ENCODE peak calls at places on chromosome 5, in ten cellular contexts. K is Peyer's patch, W is upper lobe of right lung, A is mammary epithelial cell, U is A673, E is tibial artery, I is tibial nerve, J is ascending aorta, X is endodermal cell, M is suprapubic skin. V is an unnamed sample.
A peak's percentile ranks its signal among the peaks of the same experiment; 100 is the strongest.

GRCh38 chr5:181059297-181060230 is 19.5 kb downstream of the BTNL9 start:
- DNase-seq in E (no peak), I (no peak), W (no peak), J (no peak), U (no peak), X (peak; percentile 77), K (no peak), A (no peak), M (no peak), V (no peak)

GRCh38 chr5:175589714-175590113 is 68.2 kb upstream of the HRH2 start:
- DNase-seq in J (no peak), E (no peak), X (no peak), K (no peak), A (no peak), M (no peak), U (no peak), I (no peak), W (no peak), V (no peak)

GRCh38 chr5:139796061-139796806 is 626 bp downstream of the PSD2 start:
- DNase-seq in J (no peak), M (no peak), A (no peak), E (no peak), I (no peak), K (peak; percentile 44), X (peak; percentile 68), W (no peak), U (no peak), V (no peak)

GRCh38 chr5:86008704-86009103 is 609.0 kb upstream of the COX7C start:
- DNase-seq in X (no peak), U (no peak), W (no peak), E (no peak), A (no peak), K (no peak), I (no peak), J (no peak), M (no peak), V (no peak)

GRCh38 chr5:107864793-107865192 is 194.1 kb upstream of the EFNA5 start:
- DNase-seq in J (no peak), U (no peak), W (no peak), E (no peak), K (no peak), M (no peak), X (no peak), A (no peak), I (no peak), V (no peak)

GRCh38 chr5:77356740-77357139 is 135.4 kb downstream of the WDR41 start:
- DNase-seq in I (no peak), U (no peak), J (no peak), A (peak; percentile 40), W (no peak), K (no peak), M (no peak), X (no peak), E (no peak), V (no peak)

GRCh38 chr5:65190328-65191053 is 291.2 kb downstream of the ADAMTS6 start:
- DNase-seq in I (no peak), E (no peak), X (no peak), J (no peak), M (no peak), A (peak; percentile 99), U (no peak), K (no peak), W (no peak), V (no peak)

GRCh38 chr5:67815455-67816391 is 399.8 kb upstream of the PIK3R1 start:
- DNase-seq in X (no peak), A (peak; percentile 78), K (no peak), I (peak; percentile 19), U (no peak), M (no peak), W (no peak), J (no peak), E (peak; percentile 64), V (no peak)

GRCh38 chr5:80990971-80991370 is 30.8 kb downstream of the RASGRF2 start:
- DNase-seq in U (no peak), E (no peak), W (no peak), A (peak; percentile 84), I (no peak), J (no peak), X (peak; percentile 83), K (no peak), M (no peak), V (no peak)

GRCh38 chr5:112914584-112914983 is 7.4 kb downstream of the REEP5 start:
- DNase-seq in K (no peak), M (no peak), E (no peak), W (no peak), J (no peak), A (no peak), X (no peak), U (no peak), I (no peak), V (no peak)

GRCh38 chr5:169762338-169763095 is 125.4 kb downstream of the DOCK2 start:
- DNase-seq in K (no peak), X (no peak), M (no peak), J (no peak), E (no peak), A (peak; percentile 64), U (peak; percentile 44), I (no peak), W (no peak), V (no peak)

GRCh38 chr5:80625230-80625629 is 29.2 kb upstream of the MSH3 start:
- DNase-seq in W (no peak), K (no peak), X (no peak), M (no peak), I (no peak), E (no peak), J (no peak), A (no peak), U (no peak), V (no peak)

GRCh38 chr5:36156124-36156601 is 4.3 kb downstream of the SKP2 start:
- DNase-seq in A (peak; percentile 78), U (no peak), J (no peak), X (peak; percentile 63), M (no peak), I (no peak), K (no peak), E (no peak), W (no peak), V (no peak)

GRCh38 chr5:119470851-119471451 is 18.7 kb downstream of the HSD17B4 start:
- DNase-seq in I (no peak), M (no peak), U (peak; percentile 56), A (peak; percentile 19), K (no peak), X (no peak), E (no peak), J (no peak), W (no peak), V (no peak)

DNA sequence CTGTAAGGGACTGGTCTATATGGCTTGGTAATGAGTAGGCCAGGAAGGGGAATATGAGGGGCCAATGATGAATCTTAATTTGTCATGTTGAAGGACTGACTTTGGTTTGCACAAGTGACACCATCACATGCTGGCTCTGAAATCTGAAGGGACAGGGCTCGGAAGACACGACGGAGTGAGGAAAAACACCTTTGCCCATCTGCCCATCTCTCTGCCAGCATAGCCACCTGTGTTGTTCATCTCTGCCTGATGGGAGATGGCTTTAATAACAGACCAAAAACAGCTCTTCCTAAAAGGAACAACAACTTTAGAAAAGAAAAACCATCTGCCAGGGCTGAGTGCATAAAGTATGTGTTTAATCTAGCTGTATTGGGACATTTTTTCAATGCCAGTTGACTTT is 27.0 kb downstream of the ABLIM3 start:
- DNase-seq in E (no peak), X (no peak), K (no peak), J (no peak), U (no peak), M (no peak), A (no peak), I (no peak), W (no peak), V (no peak)
- H3K4me1 ChIP-seq in E (no peaks in the 10 kb centered on the region), X (no peaks in the 10 kb centered on the region), K (no peaks in the 10 kb centered on the region), J (peaks cover 3% of the 10 kb centered on the region), U (no peaks in the 10 kb centered on the region), M (peaks cover 14% of the 10 kb centered on the region), A (peaks cover 18% of the 10 kb centered on the region), I (peaks cover 32% of the 10 kb centered on the region), W (peaks cover 5% of the 10 kb centered on the region), V (peaks cover 10% of the 10 kb centered on the region)

GRCh38 chr5:55176176-55176818 is 3.3 kb upstream of the CDC20B start:
- DNase-seq in E (no peak), X (peak; percentile 93), M (no peak), A (peak; percentile 53), J (no peak), U (peak; percentile 76), K (peak; percentile 75), I (no peak), W (no peak), V (no peak)
- TF ChIP-seq CTCF in E (peak; percentile 16), X (peak; percentile 54), M (no peak), A (peak; percentile 38), J (peak; percentile 46), U (peak; percentile 16), K (no peak), I (peak; percentile 34), W (no peak), V (no peak)

GRCh38 chr5:14204011-14204670 is 61.0 kb downstream of the TRIO start:
- DNase-seq in J (no peak), X (no peak), I (no peak), A (no peak), M (no peak), E (no peak), W (no peak), K (no peak), U (no peak), V (no peak)

GRCh38 chr5:14204785-14205321 is 61.7 kb downstream of the TRIO start:
- DNase-seq in A (peak; percentile 68), I (no peak), E (peak; percentile 68), X (no peak), W (peak; percentile 74), J (no peak), K (no peak), U (peak; percentile 65), M (peak; percentile 79), V (no peak)

GRCh38 chr5:14201325-14202061 is 58.4 kb downstream of the TRIO start:
- DNase-seq in K (no peak), J (no peak), A (no peak), X (no peak), I (no peak), U (no peak), M (no peak), E (no peak), W (no peak), V (no peak)

GRCh38 chr5:14200312-14200990 is 57.3 kb downstream of the TRIO start:
- DNase-seq in U (no peak), X (no peak), W (no peak), J (no peak), A (no peak), M (no peak), K (no peak), E (no peak), I (no peak), V (no peak)

DNA sequence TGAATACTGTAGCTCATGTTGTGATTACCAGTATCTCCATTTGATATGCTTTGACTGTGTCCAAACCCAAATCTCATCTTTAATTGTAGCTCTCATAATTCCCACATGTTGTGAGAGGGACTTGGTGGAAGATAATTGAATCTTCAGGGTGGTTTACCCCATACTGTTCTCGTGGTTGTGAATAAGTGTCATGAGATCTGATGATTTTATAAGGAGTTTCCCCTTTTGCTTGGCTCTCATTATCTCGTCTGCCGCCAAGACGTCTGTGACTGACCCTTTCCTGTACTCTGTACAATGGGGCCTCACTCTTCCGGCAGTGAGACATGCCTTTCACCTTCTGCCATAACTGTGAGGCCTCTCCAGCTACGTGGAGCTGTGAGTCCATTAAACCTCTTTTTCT is 59.3 kb downstream of the TRIO start:
- DNase-seq in X (no peak), K (no peak), U (peak; percentile 82), W (no peak), I (no peak), J (no peak), M (no peak), E (no peak), A (no peak), V (no peak)
- H3K4me1 ChIP-seq in X (no peaks in the 10 kb centered on the region), K (no peaks in the 10 kb centered on the region), U (peaks cover 41% of the 10 kb centered on the region), W (peaks cover 34% of the 10 kb centered on the region), I (peaks cover 59% of the 10 kb centered on the region), J (peaks cover 7% of the 10 kb centered on the region), M (peaks cover 28% of the 10 kb centered on the region), E (no peaks in the 10 kb centered on the region), A (peaks cover 40% of the 10 kb centered on the region), V (peaks cover 80% of the 10 kb centered on the region)

GRCh38 chr5:130141689-130142320 is 237.5 kb downstream of the CHSY3 start:
- DNase-seq in U (no peak), W (peak; percentile 64), K (no peak), X (peak; percentile 85), J (no peak), E (no peak), M (no peak), I (no peak), A (peak; percentile 60), V (no peak)
- TF ChIP-seq CTCF in U (peak; percentile 59), W (peak; percentile 49), K (no peak), X (peak; percentile 93), J (no peak), E (peak; percentile 36), M (no peak), I (peak; percentile 20), A (peak; percentile 87), V (peak; percentile 50)